ENCODE peak calls at places on chromosomes 5 and 9, in six cellular contexts. Q is GM23248, K is H1, C is brain microvascular endothelial cell, Z is adrenal gland, W is MM.1S. T is an unnamed sample.

GRCh38 chr5:149667084-149667826 is 62.9 kb upstream of the PPARGC1B start:
- DNase-seq in Q (peak), K (no peak), C (peak), Z (no peak), W (peak), T (no peak)

GRCh38 chr9:22447607-22448305 is 1.1 kb downstream of the DMRTA1 start:
- DNase-seq in K (no peak), Z (no peak), C (no peak), Q (no peak), W (peak), T (no peak)

GRCh38 chr5:159031513-159031912 is 68.2 kb downstream of the EBF1 start:
- DNase-seq in Q (no peak), C (peak), Z (no peak), W (no peak), K (no peak), T (no peak)

GRCh38 chr9:122036988-122037387 is 56.1 kb downstream of the TTLL11 start:
- DNase-seq in Q (peak), Z (no peak), C (no peak), K (no peak), W (no peak), T (no peak)

GRCh38 chr5:180519098-180519497 is 24.9 kb downstream of the CNOT6 start:
- DNase-seq in K (no peak), Z (no peak), C (no peak), Q (peak), W (no peak), T (no peak)

GRCh38 chr5:94045839-94046782 is 304.7 kb upstream of the POU5F2 start:
- DNase-seq in Q (no peak), K (no peak), C (no peak), W (no peak), Z (no peak), T (no peak)

GRCh38 chr5:73278693-73279092 is 105.7 kb downstream of the TMEM174 start:
- DNase-seq in Z (no peak), W (no peak), K (no peak), Q (no peak), C (no peak), T (peak)

GRCh38 chr5:59648949-59649921 is 244.3 kb downstream of the PDE4D start:
- DNase-seq in W (no peak), Q (no peak), Z (no peak), C (peak), K (no peak), T (no peak)

GRCh38 chr5:160646033-160646432 is 206.0 kb downstream of the ATP10B start:
- DNase-seq in W (no peak), K (no peak), Z (no peak), Q (no peak), C (no peak), T (no peak)

GRCh38 chr9:128121924-128122808 is 5.4 kb downstream of the PTGES2 start:
- DNase-seq in W (no peak), C (no peak), K (no peak), Z (peak), Q (no peak), T (no peak)

GRCh38 chr9:79555474-79555873 is 16.3 kb upstream of the TLE4 start:
- DNase-seq in K (no peak), Q (no peak), W (no peak), Z (no peak), C (no peak), T (no peak)

GRCh38 chr5:176611435-176611834 is 1.5 kb upstream of the GPRIN1 start:
- DNase-seq in Q (peak), C (peak), W (peak), Z (peak), K (no peak), T (peak)

GRCh38 chr5:87081511-87082372 is 185.9 kb upstream of the RASA1 start:
- DNase-seq in K (no peak), W (peak), C (no peak), Z (peak), Q (no peak), T (no peak)

GRCh38 chr5:124342027-124342471 is 404.4 kb downstream of the ZNF608 start:
- DNase-seq in Q (peak), K (no peak), C (peak), Z (peak), W (no peak), T (no peak)

GRCh38 chr5:124343021-124343420 is 403.4 kb downstream of the ZNF608 start:
- DNase-seq in Q (peak), W (no peak), C (no peak), Z (no peak), K (no peak), T (no peak)

GRCh38 chr5:124343451-124343867 is 403.0 kb downstream of the ZNF608 start:
- DNase-seq in Z (peak), W (no peak), C (peak), Q (peak), K (no peak), T (peak)

GRCh38 chr5:124342586-124342985 is 403.9 kb downstream of the ZNF608 start:
- DNase-seq in C (no peak), K (no peak), Z (no peak), Q (no peak), W (no peak), T (no peak)

DNA sequence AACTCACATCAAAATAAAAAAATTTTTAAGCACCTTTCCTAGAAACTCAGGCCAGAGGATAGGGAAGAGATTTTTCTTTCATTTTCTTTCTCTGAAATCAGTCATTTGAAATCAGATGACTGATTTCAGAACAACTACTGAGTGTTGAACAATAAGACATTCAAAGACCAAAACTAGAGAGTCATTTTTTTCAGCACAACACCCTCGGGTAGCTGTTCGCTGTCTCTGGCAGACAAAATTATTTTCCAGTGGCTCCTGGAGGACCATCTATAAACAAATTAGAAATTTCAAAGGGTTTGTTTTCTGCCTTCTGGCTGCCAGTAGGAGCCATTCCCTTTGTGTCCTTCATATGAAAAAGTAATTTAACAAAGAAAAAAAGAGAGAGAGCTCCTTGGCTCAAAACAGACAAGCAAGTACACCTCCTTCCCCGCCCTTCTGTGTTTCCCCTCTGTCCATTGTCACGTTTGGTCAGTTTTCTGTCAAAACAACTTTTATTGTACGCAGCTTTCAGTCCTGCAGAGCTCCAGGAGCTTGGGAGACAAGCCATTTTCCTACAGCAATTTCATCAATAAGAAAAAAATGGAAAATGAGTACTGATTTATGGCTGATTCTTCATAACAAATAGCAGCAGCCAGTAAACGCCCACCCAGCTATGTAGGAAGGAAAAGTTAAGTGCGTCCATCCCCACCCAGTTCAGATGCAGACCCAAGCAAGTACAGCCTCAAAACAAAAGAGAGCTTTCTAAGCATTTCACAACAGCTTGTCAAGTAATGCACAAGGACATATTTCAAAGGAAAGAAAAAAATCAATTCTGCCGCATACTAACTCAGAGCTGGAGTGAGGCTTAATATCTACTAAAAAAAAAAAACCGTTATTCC is 405.1 kb downstream of the ZNF608 start:
- DNase-seq in K (no peak), Q (no peak), W (no peak), Z (peak), C (no peak), T (no peak)
- H3K27ac ChIP-seq in K (no peak), Q (no peak), W (no peak), Z (no peak), C (no peak), T (no peak)

DNA sequence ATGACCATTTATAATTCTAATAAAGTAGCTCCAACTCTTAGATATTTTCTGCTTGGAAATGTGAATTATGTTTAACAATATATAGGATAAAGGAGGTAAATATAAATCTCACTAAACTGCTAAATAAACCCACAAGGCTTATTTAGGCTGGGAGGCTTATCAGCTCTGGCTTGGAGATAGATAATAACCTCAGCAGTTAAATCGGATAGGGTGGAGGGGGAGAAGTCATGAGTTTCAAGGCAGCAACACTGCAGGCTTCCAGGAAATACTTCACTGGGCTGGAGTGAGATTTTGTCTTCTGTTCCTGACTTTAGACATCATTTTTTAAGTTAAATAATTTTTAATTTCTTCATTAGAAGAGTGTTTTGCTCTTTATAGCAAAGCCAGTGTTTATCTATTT is 80.0 kb upstream of the ITGA2 start:
- DNase-seq in Z (peak), K (no peak), W (no peak), C (peak), Q (no peak), T (no peak)
- H3K27ac ChIP-seq in Z (peak), K (no peak), W (no peak), C (no peak), Q (no peak), T (no peak)

GRCh38 chr5:157828949-157829639 is 29.9 kb downstream of the CLINT1 start:
- DNase-seq in Z (no peak), C (no peak), K (no peak), W (no peak), Q (peak), T (no peak)
- H3K27ac ChIP-seq in Z (no peak), C (no peak), K (no peak), W (peak), Q (no peak), T (no peak)

DNA sequence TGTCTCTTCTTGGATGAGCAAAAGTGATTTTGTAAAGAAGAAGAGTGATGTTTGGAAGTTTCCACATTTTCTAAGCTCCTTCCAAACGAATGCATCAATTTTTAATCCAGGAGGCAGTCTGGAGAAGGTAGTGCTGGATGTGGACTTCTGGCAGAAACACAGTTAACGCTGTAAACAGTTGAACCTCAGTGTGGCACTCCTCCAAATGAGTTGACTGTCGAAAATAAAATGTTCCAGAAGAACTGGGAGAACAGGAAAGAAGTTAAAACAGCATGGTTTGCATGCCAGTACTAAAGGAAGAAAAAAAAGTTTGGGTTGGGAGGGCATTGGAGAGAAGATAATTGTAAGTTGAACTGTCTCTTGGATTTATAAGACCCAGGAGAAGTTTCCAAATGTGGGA is 6.5 kb downstream of the ZNF462 start:
- DNase-seq in Q (peak), W (no peak), Z (no peak), C (no peak), K (no peak), T (no peak)
- H3K27ac ChIP-seq in Q (peak), W (no peak), Z (no peak), C (no peak), K (no peak), T (peak)

DNA sequence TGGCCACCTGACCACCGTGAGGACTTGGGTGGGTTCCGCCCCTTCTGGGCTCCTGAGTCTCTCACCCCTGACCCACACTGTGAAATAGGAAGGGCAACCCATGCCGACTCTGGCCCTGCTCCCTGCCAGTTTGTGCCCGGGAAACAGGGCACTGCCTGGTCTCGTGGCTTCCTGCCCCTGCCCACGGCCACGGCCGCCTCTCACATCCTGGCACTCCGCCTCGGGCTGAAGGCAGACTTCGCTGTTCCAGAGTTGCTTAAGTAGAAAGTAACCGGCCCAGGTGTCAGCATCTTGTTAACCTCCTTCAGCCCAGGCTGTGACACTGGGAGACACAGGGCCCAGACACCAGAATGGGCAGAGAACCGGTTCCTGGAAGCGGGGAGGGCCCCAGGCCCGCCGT is 68.7 kb upstream of the RNU6ATAC start:
- DNase-seq in K (no peak), Z (no peak), Q (no peak), W (no peak), C (no peak), T (no peak)
- H3K27ac ChIP-seq in K (no peak), Z (no peak), Q (no peak), W (no peak), C (no peak), T (no peak)

GRCh38 chr5:64180661-64181343 is 15.2 kb downstream of the RNF180 start:
- DNase-seq in Q (peak), C (no peak), K (no peak), Z (peak), W (no peak), T (no peak)

GRCh38 chr5:64181440-64181839 is 15.8 kb downstream of the RNF180 start:
- DNase-seq in W (no peak), Z (no peak), C (no peak), Q (no peak), K (no peak), T (no peak)

DNA sequence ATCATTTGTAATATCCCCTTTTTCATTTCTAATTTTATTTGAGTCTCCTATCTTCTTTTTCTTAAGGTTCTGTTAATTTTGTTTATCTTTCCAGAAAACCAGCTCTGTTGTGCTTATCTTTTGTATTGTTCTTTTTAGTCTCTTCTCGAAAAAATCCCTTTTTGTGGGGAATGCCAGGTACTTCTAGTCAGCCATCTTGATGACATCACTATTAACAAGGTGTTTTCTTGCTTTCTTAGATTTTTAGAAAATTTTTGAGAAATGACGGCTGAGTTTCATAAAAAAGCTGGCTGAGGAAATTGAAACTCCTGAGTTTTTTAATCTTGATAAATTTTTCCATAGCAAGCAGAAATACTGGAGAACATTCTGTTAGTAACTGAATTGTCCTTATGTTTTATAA is 10.7 kb downstream of the RNF180 start:
- DNase-seq in Z (no peak), W (no peak), K (no peak), Q (no peak), C (no peak), T (no peak)
- H3K27ac ChIP-seq in Z (no peak), W (no peak), K (no peak), Q (no peak), C (no peak), T (no peak)